ENCODE peak calls at places on chromosomes 16 and 17, in ten cellular contexts. K, B, F, I, S, Q, J, N, U and R are unnamed samples.

GRCh38 chr16:9316615-9317014 is 225.2 kb downstream of the HAPSTR1 start:
- DNase-seq in K (no peak), B (no peak), F (no peak), I (no peak), S (no peak), Q (no peak), J (no peak), N (peak; percentile 97), U (no peak), R (no peak)

GRCh38 chr17:55572139-55572538 is 60.9 kb upstream of the SMIM36 start:
- DNase-seq in K (no peak), B (no peak), F (no peak), I (no peak), S (no peak), Q (no peak), J (no peak), N (no peak), U (no peak), R (no peak)

GRCh38 chr17:56114469-56114868 is 38.8 kb upstream of the ANKFN1 start:
- DNase-seq in K (no peak), B (no peak), F (no peak), I (no peak), S (no peak), Q (no peak), J (no peak), N (no peak), U (no peak), R (no peak)

GRCh38 chr16:86634290-86634689 is 55.9 kb downstream of the FOXL1 start:
- DNase-seq in K (no peak), B (no peak), F (no peak), I (no peak), S (no peak), Q (no peak), J (no peak), N (no peak), U (peak; percentile 34), R (no peak)

GRCh38 chr17:40936437-40936971 is 942 bp downstream of the KRT23 start:
- DNase-seq in K (peak; percentile 33), B (no peak), F (no peak), I (peak; percentile 65), S (no peak), Q (no peak), J (no peak), N (peak; percentile 74), U (no peak), R (no peak)

GRCh38 chr16:31157136-31157535 is 7.3 kb upstream of the PRSS36 start:
- DNase-seq in K (peak; percentile 17), B (no peak), F (no peak), I (no peak), S (no peak), Q (no peak), J (no peak), N (no peak), U (no peak), R (no peak)

GRCh38 chr17:29195465-29196081 is 15.4 kb upstream of the MYO18A start:
- DNase-seq in K (no peak), B (no peak), F (no peak), I (no peak), S (no peak), Q (no peak), J (no peak), N (no peak), U (no peak), R (no peak)

GRCh38 chr16:87316450-87316922 is 706 bp downstream of the C16orf95 start:
- DNase-seq in K (no peak), B (no peak), F (no peak), I (peak; percentile 53), S (peak; percentile 60), Q (no peak), J (no peak), N (no peak), U (no peak), R (peak; percentile 35)

GRCh38 chr16:79155904-79156303 is 444.6 kb downstream of the MAF start:
- DNase-seq in K (no peak), B (no peak), F (no peak), I (no peak), S (no peak), Q (no peak), J (no peak), N (no peak), U (no peak), R (no peak)

GRCh38 chr17:76485569-76485968 is 15.7 kb downstream of the RHBDF2 start:
- DNase-seq in K (peak; percentile 22), B (no peak), F (no peak), I (no peak), S (peak; percentile 66), Q (no peak), J (peak; percentile 57), N (no peak), U (no peak), R (no peak)

GRCh38 chr17:27562777-27563455 is 68.1 kb upstream of the LGALS9 start:
- DNase-seq in K (no peak), B (peak; percentile 48), F (no peak), I (no peak), S (no peak), Q (no peak), J (no peak), N (no peak), U (no peak), R (no peak)

GRCh38 chr17:83119987-83120864 is 40.8 kb downstream of the METRNL start:
- DNase-seq in K (peak; percentile 39), B (peak; percentile 42), F (no peak), I (no peak), S (no peak), Q (no peak), J (no peak), N (no peak), U (no peak), R (no peak)

GRCh38 chr16:58409316-58409973 is 17.2 kb downstream of the GINS3 start:
- DNase-seq in K (no peak), B (peak; percentile 30), F (peak; percentile 65), I (no peak), S (peak; percentile 70), Q (no peak), J (peak; percentile 61), N (no peak), U (no peak), R (no peak)

GRCh38 chr16:56424404-56424765 is 960 bp downstream of the AMFR start:
- DNase-seq in K (no peak), B (no peak), F (no peak), I (no peak), S (no peak), Q (no peak), J (no peak), N (no peak), U (no peak), R (peak; percentile 28)

GRCh38 chr16:83211711-83212110 is 584.9 kb downstream of the CDH13 start:
- DNase-seq in K (no peak), B (no peak), F (no peak), I (no peak), S (no peak), Q (no peak), J (no peak), N (no peak), U (no peak), R (no peak)

GRCh38 chr16:83212301-83212841 is 585.6 kb downstream of the CDH13 start:
- DNase-seq in K (no peak), B (no peak), F (no peak), I (no peak), S (no peak), Q (no peak), J (no peak), N (no peak), U (no peak), R (no peak)

GRCh38 chr16:83205896-83206295 is 579.1 kb downstream of the CDH13 start:
- DNase-seq in K (no peak), B (no peak), F (no peak), I (no peak), S (no peak), Q (no peak), J (no peak), N (no peak), U (no peak), R (no peak)

GRCh38 chr16:83206426-83206825 is 579.7 kb downstream of the CDH13 start:
- DNase-seq in K (no peak), B (no peak), F (no peak), I (no peak), S (no peak), Q (no peak), J (no peak), N (no peak), U (no peak), R (no peak)
- TF ChIP-seq EP300 in K (no peak), B (no peak), F (no peak), I (no peak), S (no peak), Q (no peak), J (no peak), N (no peak), U (no peak), R (no peak)

DNA sequence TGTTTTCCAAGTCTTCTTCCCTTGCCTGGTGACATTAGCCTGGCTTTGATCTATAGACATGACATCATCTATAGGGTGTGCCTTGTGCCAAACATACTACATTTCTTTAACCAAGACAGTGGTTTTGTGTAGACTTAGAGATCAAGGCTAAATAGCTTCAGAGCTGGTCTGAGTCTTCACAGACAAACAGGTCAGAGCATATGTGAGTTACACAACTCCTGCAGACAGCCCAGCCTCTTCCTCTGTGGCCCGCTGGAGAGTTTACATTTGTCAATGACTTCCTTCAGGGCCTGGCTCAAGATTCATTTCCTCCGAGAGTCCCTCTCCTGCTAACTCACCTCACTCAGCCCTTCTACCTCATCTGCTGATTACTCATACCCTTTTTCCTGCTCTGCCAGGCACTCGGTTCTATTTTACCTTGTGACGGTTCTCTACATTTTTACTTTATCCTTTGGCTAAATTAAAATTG is 73.1 kb upstream of the TANC2 start:
- DNase-seq in K (peak; percentile 35), B (peak; percentile 88), F (peak; percentile 40), I (no peak), S (peak; percentile 72), Q (no peak), J (peak; percentile 12), N (peak; percentile 20), U (no peak), R (no peak)
- TF ChIP-seq POLR2A in K (no peak), B (no peak), F (no peak), I (no peak), S (no peak), Q (no peak), J (no peak), N (no peak), U (no peak), R (no peak)

DNA sequence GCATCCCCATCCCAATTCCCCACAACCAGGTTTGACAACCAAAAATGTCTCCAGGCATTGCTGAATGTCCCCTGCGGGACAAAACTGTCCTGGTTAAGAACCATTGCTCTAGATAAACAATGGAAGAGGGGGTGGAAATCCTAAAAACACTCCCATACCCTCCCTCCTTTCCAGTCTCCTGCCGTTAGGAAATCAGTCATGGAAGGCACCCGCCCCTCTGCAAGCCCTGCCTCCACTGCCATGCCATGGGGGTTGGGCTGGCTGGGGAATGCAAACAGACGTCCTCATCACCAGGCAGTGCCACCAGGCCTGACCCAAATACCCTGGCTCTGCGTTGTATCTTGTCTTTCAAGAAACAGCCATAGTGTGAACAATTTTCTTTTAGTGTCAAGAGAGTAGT is 57.5 kb downstream of the CYTH1 start:
- DNase-seq in K (no peak), B (no peak), F (peak; percentile 45), I (no peak), S (no peak), Q (no peak), J (no peak), N (no peak), U (no peak), R (no peak)
- TF ChIP-seq EP300 in K (no peak), B (no peak), F (no peak), I (no peak), S (peak; percentile 21), Q (no peak), J (no peak), N (no peak), U (no peak), R (no peak)

GRCh38 chr17:39197380-39198185 is at the start of gene CACNB1:
- DNase-seq in K (peak; percentile 82), B (peak; percentile 78), F (peak; percentile 72), I (peak; percentile 86), S (peak; percentile 90), Q (no peak), J (peak; percentile 64), N (peak; percentile 45), U (peak; percentile 86), R (peak; percentile 81)
- TF ChIP-seq POLR2A in K (no peak), B (peak; percentile 79), F (no peak), I (no peak), S (peak; percentile 25), Q (peak; percentile 41), J (no peak), N (no peak), U (peak; percentile 61), R (peak; percentile 31)